ENCODE peak calls at places on chromosome 21, in six cellular contexts. D, V, C, N, K and R are unnamed samples.

GRCh38 chr21:32597205-32597604 is 11.9 kb upstream of the TCP10L start:
- DNase-seq in D (peak), V (peak), C (no peak), N (no peak), K (no peak), R (peak)

GRCh38 chr21:42653492-42654061 is at the start of gene PDE9A:
- DNase-seq in D (peak), V (no peak), C (peak), N (no peak), K (peak), R (no peak)

GRCh38 chr21:38721055-38721454 is 84.7 kb upstream of the ETS2 start:
- DNase-seq in D (no peak), V (no peak), C (no peak), N (no peak), K (no peak), R (no peak)

GRCh38 chr21:22575165-22575584 is 1577.0 kb downstream of the NCAM2 start:
- DNase-seq in D (no peak), V (no peak), C (peak), N (no peak), K (peak), R (peak)

GRCh38 chr21:42330380-42331336 is 15.4 kb upstream of the TFF3 start:
- DNase-seq in D (no peak), V (no peak), C (no peak), N (no peak), K (no peak), R (no peak)

GRCh38 chr21:29258626-29259335 is 39.9 kb upstream of the BACH1 start:
- DNase-seq in D (no peak), V (peak), C (no peak), N (no peak), K (no peak), R (peak)

GRCh38 chr21:38699048-38699447 is 106.7 kb upstream of the ETS2 start:
- DNase-seq in D (peak), V (peak), C (peak), N (no peak), K (peak), R (peak)

GRCh38 chr21:37281993-37282392 is 14.9 kb upstream of the VPS26C start:
- DNase-seq in D (no peak), V (no peak), C (no peak), N (no peak), K (no peak), R (no peak)

GRCh38 chr21:38751379-38752050 is 54.2 kb upstream of the ETS2 start:
- DNase-seq in D (no peak), V (no peak), C (peak), N (no peak), K (no peak), R (peak)

GRCh38 chr21:36694041-36694515 is 4.8 kb upstream of the SIM2 start:
- DNase-seq in D (no peak), V (no peak), C (no peak), N (no peak), K (no peak), R (peak)

GRCh38 chr21:41160036-41160435 is 7.9 kb upstream of the BACE2 start:
- DNase-seq in D (no peak), V (no peak), C (no peak), N (no peak), K (no peak), R (no peak)

GRCh38 chr21:27023186-27023585 is 56.3 kb upstream of the ADAMTS5 start:
- DNase-seq in D (no peak), V (no peak), C (no peak), N (no peak), K (no peak), R (no peak)

GRCh38 chr21:15849925-15850324 is 120.1 kb downstream of the USP25 start:
- DNase-seq in D (no peak), V (no peak), C (no peak), N (no peak), K (no peak), R (no peak)

GRCh38 chr21:25895565-25896205 is 160.9 kb downstream of the GABPA start:
- DNase-seq in D (no peak), V (no peak), C (peak), N (no peak), K (peak), R (peak)

GRCh38 chr21:35324372-35325220 is 275.5 kb upstream of the RUNX1 start:
- DNase-seq in D (no peak), V (no peak), C (no peak), N (no peak), K (no peak), R (no peak)
- TF ChIP-seq MAX in D (no peak), V (no peak), C (no peak), N (no peak), K (no peak), R (no peak)

DNA sequence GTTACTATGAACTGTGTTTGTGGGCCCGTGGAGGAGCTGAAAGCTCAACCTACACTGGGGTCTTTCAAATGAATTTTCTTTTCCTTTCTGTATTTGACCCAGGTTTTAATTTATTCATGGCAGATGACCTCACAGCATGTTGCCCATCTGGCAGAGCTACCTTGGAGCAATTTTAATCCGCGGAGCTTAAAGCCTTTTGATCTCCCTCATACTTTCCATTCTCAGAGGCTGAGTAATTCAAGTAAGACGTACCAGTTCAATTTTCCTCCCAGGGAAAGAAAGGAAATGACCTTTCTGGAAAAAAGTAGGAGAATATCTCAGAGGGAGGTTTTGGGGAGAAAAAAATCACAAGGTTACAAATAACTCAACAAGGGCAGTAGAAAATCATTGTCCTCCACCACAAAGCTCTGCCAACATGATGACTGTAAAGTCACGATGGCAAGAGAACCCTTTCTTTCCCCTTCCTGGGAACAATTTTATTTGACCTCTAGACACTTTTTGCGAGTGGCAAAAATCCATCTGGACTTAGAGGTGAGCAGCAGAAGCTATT is 21.6 kb upstream of the PCP4 start:
- DNase-seq in D (no peak), V (no peak), C (no peak), N (no peak), K (no peak), R (no peak)
- TF ChIP-seq MYC in D (no peak), V (no peak), C (no peak), N (no peak), K (no peak), R (no peak)

GRCh38 chr21:21226472-21226871 is 228.3 kb downstream of the NCAM2 start:
- DNase-seq in D (no peak), V (no peak), C (no peak), N (no peak), K (no peak), R (no peak)

GRCh38 chr21:21236981-21237380 is 238.8 kb downstream of the NCAM2 start:
- DNase-seq in D (no peak), V (no peak), C (no peak), N (no peak), K (no peak), R (no peak)

GRCh38 chr21:21230672-21231071 is 232.5 kb downstream of the NCAM2 start:
- DNase-seq in D (no peak), V (no peak), C (peak), N (no peak), K (no peak), R (no peak)

DNA sequence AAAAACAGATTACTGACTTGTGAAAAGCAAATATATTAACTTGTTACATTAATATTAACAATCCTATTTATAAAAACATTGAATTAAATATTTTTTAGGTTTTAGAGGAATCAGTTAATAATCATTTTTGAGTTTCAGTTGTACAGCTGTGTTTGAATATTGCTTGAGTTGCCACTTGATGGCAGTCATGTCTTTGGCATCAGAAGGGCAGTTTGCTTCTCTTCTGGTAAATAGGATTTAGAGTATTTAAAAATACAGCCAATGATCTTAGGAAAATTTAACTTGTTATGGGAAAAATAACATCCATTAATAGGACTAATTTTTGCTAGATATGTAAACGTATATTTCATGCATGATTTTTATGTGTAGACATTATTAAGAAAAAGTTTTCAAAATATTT is 234.1 kb downstream of the NCAM2 start:
- DNase-seq in D (no peak), V (no peak), C (peak), N (no peak), K (no peak), R (peak)
- TF ChIP-seq MAX in D (no peak), V (no peak), C (no peak), N (no peak), K (no peak), R (no peak)

GRCh38 chr21:18249542-18250152 is 5.0 kb downstream of the CHODL start:
- DNase-seq in D (no peak), V (no peak), C (no peak), N (no peak), K (no peak), R (no peak)

GRCh38 chr21:18245493-18245967 is 897 bp downstream of the CHODL start:
- DNase-seq in D (no peak), V (peak), C (no peak), N (no peak), K (no peak), R (no peak)

GRCh38 chr21:18248171-18248570 is 3.5 kb downstream of the CHODL start:
- DNase-seq in D (no peak), V (no peak), C (no peak), N (no peak), K (no peak), R (no peak)

DNA sequence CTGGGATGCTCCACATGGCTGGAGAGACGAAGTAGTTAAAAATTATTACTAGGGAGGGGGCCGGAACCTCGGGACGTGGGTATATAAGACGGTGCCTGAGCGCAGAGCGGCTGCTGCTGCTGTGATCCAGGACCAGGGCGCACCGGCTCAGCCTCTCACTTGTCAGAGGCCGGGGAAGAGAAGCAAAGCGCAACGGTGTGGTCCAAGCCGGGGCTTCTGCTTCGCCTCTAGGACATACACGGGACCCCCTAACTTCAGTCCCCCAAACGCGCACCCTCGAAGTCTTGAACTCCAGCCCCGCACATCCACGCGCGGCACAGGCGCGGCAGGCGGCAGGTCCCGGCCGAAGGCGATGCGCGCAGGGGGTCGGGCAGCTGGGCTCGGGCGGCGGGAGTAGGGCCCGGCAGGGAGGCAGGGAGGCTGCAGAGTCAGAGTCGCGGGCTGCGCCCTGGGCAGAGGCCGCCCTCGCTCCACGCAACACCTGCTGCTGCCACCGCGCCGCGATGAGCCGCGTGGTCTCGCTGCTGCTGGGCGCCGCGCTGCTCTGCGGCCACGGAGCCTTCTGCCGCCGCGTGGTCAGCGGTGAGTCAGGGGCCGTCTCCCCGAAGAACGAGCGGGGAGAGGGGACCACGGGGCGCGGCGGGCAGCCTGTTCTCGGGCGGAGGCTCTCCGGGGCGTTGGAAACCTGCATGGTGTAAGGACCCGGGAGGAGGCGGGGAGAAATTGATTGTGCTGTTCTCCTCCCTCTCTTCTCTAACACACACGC is at the start of gene CHODL:
- DNase-seq in D (no peak), V (no peak), C (no peak), N (no peak), K (no peak), R (no peak)
- TF ChIP-seq MYC in D (no peak), V (no peak), C (no peak), N (no peak), K (no peak), R (no peak)

GRCh38 chr21:14584357-14585095 is 38.4 kb upstream of the SAMSN1 start:
- DNase-seq in D (no peak), V (no peak), C (no peak), N (no peak), K (no peak), R (no peak)
- TF ChIP-seq MAX in D (no peak), V (no peak), C (no peak), N (no peak), K (no peak), R (no peak)

GRCh38 chr21:33858672-33859372 is 56.8 kb downstream of the ATP5PO start:
- DNase-seq in D (no peak), V (no peak), C (no peak), N (no peak), K (no peak), R (no peak)

GRCh38 chr21:33859373-33860102 is 56.1 kb downstream of the ATP5PO start:
- DNase-seq in D (no peak), V (no peak), C (no peak), N (no peak), K (no peak), R (no peak)

GRCh38 chr21:33861125-33861524 is 54.5 kb downstream of the ATP5PO start:
- DNase-seq in D (no peak), V (no peak), C (no peak), N (no peak), K (no peak), R (no peak)

GRCh38 chr21:33857846-33858671 is 57.5 kb downstream of the ATP5PO start:
- DNase-seq in D (no peak), V (no peak), C (no peak), N (no peak), K (no peak), R (no peak)

DNA sequence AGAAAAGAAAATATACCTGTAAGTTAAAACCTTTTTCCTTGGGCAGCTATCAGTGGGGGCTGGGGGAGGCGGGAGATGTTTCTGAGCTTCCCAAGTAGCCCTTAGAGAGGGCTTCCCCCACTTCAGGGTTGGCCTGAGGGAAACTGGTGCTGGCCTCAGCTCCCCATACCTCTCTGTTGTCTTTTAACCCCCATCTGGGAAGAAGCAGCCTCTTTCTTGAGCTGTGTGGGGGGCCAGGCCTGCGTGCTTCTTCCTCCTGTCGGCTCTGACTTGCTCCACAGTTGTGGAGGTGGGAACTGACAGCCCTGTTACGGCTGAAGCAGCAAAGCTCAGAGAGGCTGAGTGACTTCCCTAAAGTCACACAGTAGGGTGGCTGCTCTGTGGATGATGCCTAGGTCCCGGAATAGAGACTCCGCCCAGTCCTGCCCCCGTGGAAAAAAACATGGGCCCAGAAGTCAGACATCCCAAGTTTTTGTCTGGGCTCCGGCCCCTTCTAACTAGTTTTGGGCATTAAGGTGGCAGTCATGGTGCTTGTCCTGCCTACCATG is 55.2 kb downstream of the ATP5PO start:
- DNase-seq in D (no peak), V (no peak), C (no peak), N (no peak), K (no peak), R (no peak)
- TF ChIP-seq MYC in D (no peak), V (no peak), C (no peak), N (no peak), K (no peak), R (no peak)

GRCh38 chr21:45421071-45421845 is 16.3 kb downstream of the COL18A1 start:
- DNase-seq in D (no peak), V (no peak), C (no peak), N (no peak), K (no peak), R (no peak)

GRCh38 chr21:45420061-45420521 is 15.1 kb downstream of the COL18A1 start:
- DNase-seq in D (no peak), V (no peak), C (no peak), N (no peak), K (no peak), R (no peak)

GRCh38 chr21:45419162-45419561 is 14.2 kb downstream of the COL18A1 start:
- DNase-seq in D (no peak), V (no peak), C (no peak), N (no peak), K (no peak), R (no peak)

GRCh38 chr21:45421846-45422775 is 17.1 kb downstream of the COL18A1 start:
- DNase-seq in D (no peak), V (no peak), C (no peak), N (no peak), K (no peak), R (no peak)

GRCh38 chr21:45420623-45421041 is 15.7 kb downstream of the COL18A1 start:
- DNase-seq in D (no peak), V (no peak), C (no peak), N (no peak), K (no peak), R (no peak)
- TF ChIP-seq MAX in D (no peak), V (no peak), C (no peak), N (no peak), K (no peak), R (no peak)